ENCODE peak calls at places on chromosomes 7 and 10, in six cellular contexts. N is colonic mucosa, C is prostate gland, Z is PC-3, T is Panc1, H is psoas muscle. M is an unnamed sample.

GRCh38 chr10:126663328-126663727 is 7.2 kb downstream of the C10orf90 start:
- DNase-seq in T (no peak), Z (no peak), H (peak), C (no peak), N (no peak), M (no peak)

GRCh38 chr7:113629244-113629643 is 289.6 kb downstream of the PPP1R3A start:
- DNase-seq in T (no peak), Z (peak), N (no peak), C (no peak), H (no peak), M (peak)

GRCh38 chr10:60846173-60846572 is 67.9 kb downstream of the CDK1 start:
- DNase-seq in C (no peak), Z (peak), H (no peak), N (no peak), T (no peak), M (no peak)

GRCh38 chr7:8133188-8133848 is 128.6 kb downstream of the ICA1 start:
- DNase-seq in T (no peak), H (no peak), C (no peak), Z (no peak), N (no peak), M (no peak)

GRCh38 chr7:132577206-132578049 is 1.2 kb upstream of the PLXNA4 start:
- DNase-seq in Z (peak), T (no peak), H (peak), N (peak), C (peak), M (peak)

GRCh38 chr7:94662548-94662947 is 6.6 kb upstream of the SGCE start:
- DNase-seq in Z (no peak), C (no peak), H (no peak), N (no peak), T (no peak), M (no peak)

GRCh38 chr10:85919358-85920022 is 447.1 kb downstream of the GRID1 start:
- DNase-seq in T (no peak), N (no peak), C (peak), H (no peak), Z (no peak), M (no peak)

GRCh38 chr7:157211710-157212109 is 73.0 kb downstream of the UBE3C start:
- DNase-seq in C (no peak), N (no peak), T (no peak), H (no peak), Z (no peak), M (no peak)

GRCh38 chr10:36608866-36609265 is 516.5 kb upstream of the ANKRD30A start:
- DNase-seq in H (no peak), C (no peak), T (no peak), N (no peak), Z (peak), M (no peak)

GRCh38 chr7:19963695-19964094 is 190.3 kb upstream of the TMEM196 start:
- DNase-seq in N (no peak), Z (no peak), C (no peak), H (no peak), T (no peak), M (no peak)

GRCh38 chr7:20560325-20561180 is 54.9 kb upstream of the ABCB5 start:
- DNase-seq in C (no peak), N (no peak), T (no peak), Z (no peak), H (no peak), M (no peak)

GRCh38 chr10:3104251-3104918 is 37.0 kb downstream of the PFKP start:
- DNase-seq in C (no peak), N (no peak), T (no peak), Z (no peak), H (peak), M (no peak)

GRCh38 chr7:86765931-86766330 is 122.2 kb downstream of the GRM3 start:
- DNase-seq in Z (no peak), N (no peak), C (no peak), H (no peak), T (no peak), M (no peak)

GRCh38 chr10:49594594-49594993 is 15.5 kb upstream of the SLC18A3 start:
- DNase-seq in Z (peak), T (peak), H (no peak), C (no peak), N (peak), M (peak)

GRCh38 chr10:15352201-15352600 is 18.9 kb downstream of the FAM171A1 start:
- DNase-seq in C (no peak), H (no peak), Z (no peak), T (no peak), N (no peak), M (no peak)

GRCh38 chr10:42598249-42598873 is 40.0 kb downstream of the ZNF33B start:
- DNase-seq in H (no peak), C (no peak), Z (no peak), N (no peak), T (no peak), M (no peak)

GRCh38 chr7:108529341-108529740 is 3.4 kb upstream of the PNPLA8 start:
- DNase-seq in C (no peak), T (no peak), N (no peak), Z (peak), H (no peak), M (no peak)

GRCh38 chr7:5596046-5596895 is 172.6 kb upstream of the TNRC18 start:
- DNase-seq in N (peak), H (peak), Z (peak), C (peak), T (peak), M (peak)

GRCh38 chr10:96560489-96560888 is 26.3 kb downstream of the TM9SF3 start:
- DNase-seq in Z (no peak), C (no peak), N (no peak), H (no peak), T (no peak), M (no peak)

GRCh38 chr10:42690449-42691360 is 52.3 kb upstream of the ZNF33B start:
- DNase-seq in T (no peak), H (no peak), N (no peak), C (no peak), Z (peak), M (no peak)

GRCh38 chr7:95871078-95871848 is 98.9 kb downstream of the DYNC1I1 start:
- DNase-seq in N (no peak), Z (peak), T (peak), C (peak), H (no peak), M (peak)

GRCh38 chr10:126278846-126279245 is 109.4 kb downstream of the ADAM12 start:
- DNase-seq in N (no peak), C (no peak), H (no peak), T (no peak), Z (no peak), M (no peak)

GRCh38 chr10:61757525-61758397 is 95.0 kb downstream of the CABCOCO1 start:
- DNase-seq in T (no peak), C (no peak), N (peak), H (no peak), Z (peak), M (no peak)

GRCh38 chr10:44300666-44301649 is 83.9 kb downstream of the CXCL12 start:
- DNase-seq in N (no peak), H (peak), C (no peak), Z (peak), T (no peak), M (peak)

GRCh38 chr7:45178241-45179225 is 20.9 kb downstream of the RAMP3 start:
- DNase-seq in Z (no peak), H (no peak), N (no peak), C (no peak), T (no peak), M (no peak)

GRCh38 chr7:105985250-105985649 is 22.2 kb downstream of the CDHR3 start:
- DNase-seq in C (no peak), N (no peak), T (no peak), Z (no peak), H (no peak), M (no peak)

GRCh38 chr10:70568781-70569495 is 33.6 kb downstream of the PRF1 start:
- DNase-seq in N (no peak), T (no peak), Z (no peak), C (no peak), H (no peak), M (no peak)

GRCh38 chr10:48468866-48469511 is 135.9 kb downstream of the ARHGAP22 start:
- DNase-seq in N (peak), Z (no peak), H (no peak), T (no peak), C (no peak), M (no peak)

GRCh38 chr7:17758008-17758407 is 182.3 kb downstream of the SNX13 start:
- DNase-seq in N (no peak), H (no peak), T (no peak), C (no peak), Z (no peak), M (no peak)

GRCh38 chr7:120582916-120583315 is 275.0 kb downstream of the TSPAN12 start:
- DNase-seq in N (no peak), T (no peak), H (no peak), Z (no peak), C (no peak), M (no peak)

GRCh38 chr7:5424689-5425506 is 1.3 kb upstream of the TNRC18 start:
- DNase-seq in N (peak), T (no peak), Z (peak), H (peak), C (peak), M (no peak)

GRCh38 chr7:42661312-42661711 is 250.6 kb downstream of the C7orf25 start:
- DNase-seq in C (no peak), H (no peak), N (no peak), T (peak), Z (peak), M (peak)

DNA sequence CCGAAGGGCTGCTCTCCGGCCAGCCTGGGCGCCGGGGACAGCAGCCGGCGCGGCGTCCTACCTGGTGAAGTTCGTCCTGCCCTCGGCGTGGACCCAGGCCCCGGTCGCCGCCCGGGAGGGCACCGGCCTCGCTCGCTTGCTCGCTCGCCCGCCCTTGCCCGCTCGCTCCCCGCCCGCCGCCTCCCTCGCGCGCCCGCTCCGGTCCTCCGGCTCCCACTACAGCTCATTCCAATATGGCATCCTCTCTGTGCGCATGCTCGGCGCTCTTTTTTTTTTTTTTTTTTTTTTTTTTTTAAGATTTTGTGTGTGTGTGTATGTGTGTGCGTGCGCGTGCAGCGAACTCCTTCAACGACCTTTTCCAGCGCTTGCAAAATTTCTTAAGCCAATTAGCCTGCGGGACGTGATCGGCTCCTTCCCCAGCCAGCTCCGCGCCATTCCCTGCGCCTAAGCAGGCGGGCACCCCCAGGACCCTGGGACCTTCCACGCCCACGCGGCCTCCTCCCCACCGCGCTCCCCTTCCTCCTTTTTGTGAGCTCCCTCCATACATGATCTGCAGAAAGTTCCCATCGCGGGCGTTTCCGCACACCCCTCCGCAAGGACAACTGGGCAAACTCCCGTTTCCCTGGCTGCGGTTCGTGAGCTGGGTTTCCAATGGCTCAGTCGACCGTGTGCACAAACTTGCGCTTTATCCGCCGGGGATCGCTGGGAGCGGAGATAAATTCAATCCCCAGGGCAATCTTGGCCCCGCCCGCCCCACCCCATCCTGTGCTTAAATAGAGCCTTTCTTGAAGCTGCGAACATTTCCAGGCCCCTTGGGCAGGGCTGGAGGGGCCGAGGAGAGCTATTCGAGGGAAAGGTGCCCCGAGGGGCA is at the start of gene SFMBT2:
- DNase-seq in C (peak), T (no peak), Z (peak), H (peak), N (peak), M (peak)
- H3K27ac ChIP-seq in C (peak), T (peak), Z (peak), H (peak), N (peak), M (peak)

GRCh38 chr7:1251796-1252542 is 19.3 kb downstream of the UNCX start:
- DNase-seq in T (no peak), H (peak), C (no peak), N (no peak), Z (no peak), M (no peak)
- TF ChIP-seq CTCF in T (no peak), H (no peak), C (no peak), N (no peak), Z (no peak), M (no peak)

DNA sequence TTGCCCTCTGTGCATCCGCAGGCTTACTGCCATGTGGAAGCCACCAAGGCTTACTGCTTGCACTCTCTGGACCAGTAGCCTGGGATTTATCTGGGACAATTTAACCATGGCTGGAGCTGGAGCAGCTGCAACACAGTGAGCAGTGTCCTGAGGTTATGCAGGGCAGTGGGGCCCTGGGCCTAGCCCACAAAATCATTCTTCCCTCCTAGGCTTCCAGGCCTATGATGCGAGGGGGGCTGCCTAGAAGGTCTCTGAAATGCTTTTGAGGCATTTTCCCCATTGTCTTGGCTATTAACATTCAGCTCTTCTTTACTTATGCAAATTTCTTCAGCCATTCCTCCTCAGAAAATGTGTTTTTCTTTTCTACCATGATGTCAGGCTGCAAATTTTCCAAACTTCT is 313.6 kb upstream of the CDC14C start:
- DNase-seq in N (no peak), H (no peak), Z (no peak), C (no peak), T (no peak), M (no peak)
- H3K27ac ChIP-seq in N (no peak), H (no peak), Z (no peak), C (no peak), T (no peak), M (no peak)

GRCh38 chr7:69677054-69677847 is 79.0 kb downstream of the AUTS2 start:
- DNase-seq in N (no peak), T (peak), C (no peak), Z (no peak), H (no peak), M (no peak)
- TF ChIP-seq CTCF in N (no peak), T (peak), C (no peak), Z (no peak), H (peak), M (no peak)

GRCh38 chr7:128792471-128793183 is 859 bp downstream of the CCDC136 start:
- DNase-seq in Z (no peak), T (no peak), N (no peak), H (no peak), C (no peak), M (no peak)
- H3K27ac ChIP-seq in Z (no peak), T (no peak), N (no peak), H (no peak), C (peak), M (no peak)

GRCh38 chr7:39153647-39154046 is 175.9 kb downstream of the POU6F2 start:
- DNase-seq in Z (no peak), N (no peak), C (no peak), T (no peak), H (no peak), M (no peak)
- TF ChIP-seq CTCF in Z (no peak), N (no peak), C (no peak), T (no peak), H (no peak), M (no peak)

DNA sequence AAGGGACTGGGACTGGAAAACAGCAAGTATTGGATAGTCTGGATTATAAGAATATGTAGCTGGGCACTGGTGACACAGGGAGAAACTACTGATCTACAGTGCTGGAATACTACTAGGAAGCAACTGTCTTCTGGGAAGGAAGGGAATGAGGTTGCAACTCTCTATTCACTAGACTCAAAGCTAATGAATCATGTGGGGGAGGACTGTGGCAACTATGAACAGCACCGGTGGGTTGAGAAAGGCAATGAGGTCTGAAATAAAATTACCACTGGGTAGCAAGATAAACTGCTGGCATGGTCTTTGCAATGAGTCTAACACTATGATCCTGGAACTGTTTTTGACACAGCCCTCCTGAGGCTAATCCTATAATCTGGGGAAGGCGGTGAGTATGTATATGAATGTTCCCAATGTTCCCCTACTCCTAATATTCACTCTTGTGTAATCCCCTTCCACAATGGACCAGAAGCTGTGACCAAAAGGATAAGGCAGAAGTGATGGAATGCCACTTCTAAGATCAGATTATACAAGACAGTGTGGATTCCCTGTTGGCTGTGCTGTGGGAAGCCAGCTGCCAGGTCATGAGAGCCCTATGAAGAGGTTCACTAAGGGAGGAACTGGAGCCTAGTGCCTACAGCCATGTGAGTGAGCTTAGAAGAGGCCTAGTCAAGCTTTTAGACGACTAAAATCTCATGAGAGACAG is 101.3 kb upstream of the DNAJB12 start:
- DNase-seq in C (no peak), T (no peak), Z (no peak), H (no peak), N (no peak), M (no peak)
- H3K27ac ChIP-seq in C (no peak), T (no peak), Z (no peak), H (no peak), N (no peak), M (no peak)

DNA sequence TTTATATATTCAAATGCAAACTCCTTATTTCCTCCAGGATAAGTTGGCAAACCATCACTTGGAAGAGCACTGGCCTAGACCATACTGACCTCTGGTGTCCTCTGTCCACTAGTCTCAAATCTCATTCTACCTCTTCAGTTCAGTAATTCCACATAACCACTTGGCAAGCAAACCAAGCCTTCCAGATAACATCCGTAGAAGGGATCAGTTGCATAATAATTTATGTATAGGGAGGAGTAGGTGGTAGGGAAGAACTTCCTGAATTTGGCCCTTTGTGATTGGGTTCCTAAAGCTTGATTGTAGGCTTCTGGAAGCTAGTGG is 55.0 kb downstream of the WAC start:
- DNase-seq in H (no peak), Z (no peak), C (no peak), N (no peak), T (no peak), M (no peak)
- TF ChIP-seq CTCF in H (peak), Z (no peak), C (no peak), N (no peak), T (no peak), M (no peak)

DNA sequence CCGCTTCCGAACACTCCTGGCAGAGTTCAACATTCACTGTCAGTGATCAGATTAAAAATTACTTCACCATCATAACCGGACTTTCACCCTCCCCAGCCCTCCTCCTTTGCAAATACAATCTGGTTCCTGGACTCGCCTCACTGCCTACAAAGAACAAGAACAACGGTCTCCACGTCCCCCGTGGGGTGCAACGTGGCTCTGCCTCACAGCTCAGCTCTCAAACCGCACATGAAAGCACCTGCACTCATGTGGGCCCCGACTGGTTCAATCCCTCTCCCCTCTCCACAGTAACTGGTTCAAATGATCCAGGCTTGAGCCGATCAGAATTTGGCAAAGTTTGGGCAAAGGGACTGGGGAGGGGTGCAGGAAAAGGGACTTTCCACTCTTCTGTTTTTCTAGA is 21.0 kb downstream of the ASB13 start:
- DNase-seq in H (no peak), N (peak), T (no peak), Z (no peak), C (peak), M (no peak)
- H3K27ac ChIP-seq in H (peak), N (peak), T (no peak), Z (no peak), C (peak), M (no peak)

M was measured in RWPE1.